ENCODE peak calls at places on chromosomes 4 and X, in five cellular contexts. One of them, this sample, is unnamed.

GRCh38 chr4:119286377-119287002 is 35.4 kb downstream of the FABP2 start:
- DNase-seq in COR-L47: no peak
- DNase-seq in ELR: peak
- DNase-seq in stimulated activated CD4-positive, alpha-beta T cell treated with anti-CD3 and anti-CD28 coated beads, Interleukin-1b, Interleukin-23, amount 100 ng/mL, for 4 hours: no peak
- DNase-seq in NCI-H1092: no peak
- DNase-seq in this sample: no peak

GRCh38 chr4:185709802-185710486 is 102.0 kb downstream of the SORBS2 start:
- DNase-seq in COR-L47: no peak
- DNase-seq in ELR: peak
- DNase-seq in stimulated activated CD4-positive, alpha-beta T cell treated with anti-CD3 and anti-CD28 coated beads, Interleukin-1b, Interleukin-23, amount 100 ng/mL, for 4 hours: no peak
- DNase-seq in NCI-H1092: no peak
- DNase-seq in this sample: no peak

GRCh38 chrX:97563531-97564133 is 679.9 kb downstream of the RPA4 start:
- DNase-seq in COR-L47: no peak
- DNase-seq in ELR: peak
- DNase-seq in stimulated activated CD4-positive, alpha-beta T cell treated with anti-CD3 and anti-CD28 coated beads, Interleukin-1b, Interleukin-23, amount 100 ng/mL, for 4 hours: peak
- DNase-seq in NCI-H1092: no peak
- DNase-seq in this sample: no peak

GRCh38 chr4:955161-955921 is 18.0 kb downstream of the DGKQ start:
- DNase-seq in COR-L47: no peak
- DNase-seq in ELR: no peak
- DNase-seq in stimulated activated CD4-positive, alpha-beta T cell treated with anti-CD3 and anti-CD28 coated beads, Interleukin-1b, Interleukin-23, amount 100 ng/mL, for 4 hours: no peak
- DNase-seq in NCI-H1092: no peak
- DNase-seq in this sample: no peak

GRCh38 chr4:138672393-138672976 is 343.1 kb upstream of the NOCT start:
- DNase-seq in COR-L47: no peak
- DNase-seq in ELR: no peak
- DNase-seq in stimulated activated CD4-positive, alpha-beta T cell treated with anti-CD3 and anti-CD28 coated beads, Interleukin-1b, Interleukin-23, amount 100 ng/mL, for 4 hours: no peak
- DNase-seq in NCI-H1092: no peak
- DNase-seq in this sample: no peak

GRCh38 chr4:153074501-153075255 is 129.6 kb upstream of the TRIM2 start:
- DNase-seq in COR-L47: no peak
- DNase-seq in ELR: no peak
- DNase-seq in stimulated activated CD4-positive, alpha-beta T cell treated with anti-CD3 and anti-CD28 coated beads, Interleukin-1b, Interleukin-23, amount 100 ng/mL, for 4 hours: no peak
- DNase-seq in NCI-H1092: no peak
- DNase-seq in this sample: no peak

GRCh38 chrX:30748337-30748960 is 95.2 kb downstream of the GK start:
- DNase-seq in COR-L47: no peak
- DNase-seq in ELR: no peak
- DNase-seq in stimulated activated CD4-positive, alpha-beta T cell treated with anti-CD3 and anti-CD28 coated beads, Interleukin-1b, Interleukin-23, amount 100 ng/mL, for 4 hours: no peak
- DNase-seq in NCI-H1092: no peak
- DNase-seq in this sample: no peak

GRCh38 chr4:84582302-84582987 is 482 bp upstream of the CDS1 start:
- DNase-seq in COR-L47: peak
- DNase-seq in ELR: peak
- DNase-seq in stimulated activated CD4-positive, alpha-beta T cell treated with anti-CD3 and anti-CD28 coated beads, Interleukin-1b, Interleukin-23, amount 100 ng/mL, for 4 hours: peak
- DNase-seq in NCI-H1092: peak
- DNase-seq in this sample: peak

GRCh38 chr4:38612996-38613395 is 51.0 kb upstream of the KLF3 start:
- DNase-seq in COR-L47: peak
- DNase-seq in ELR: no peak
- DNase-seq in stimulated activated CD4-positive, alpha-beta T cell treated with anti-CD3 and anti-CD28 coated beads, Interleukin-1b, Interleukin-23, amount 100 ng/mL, for 4 hours: no peak
- DNase-seq in NCI-H1092: peak
- DNase-seq in this sample: no peak